ENCODE peak calls at places on chromosomes 1 and 21, in eight cellular contexts. One of them, this sample, is unnamed. For H3K9me3, the result is how much of the 10 kb centered on the place peaks cover.

GRCh38 chr1:147389532-147390184 is 147.2 kb downstream of the CHD1L start:
- DNase-seq in hepatocyte: peak
- DNase-seq in pancreas: no peak
- DNase-seq in A549: peak
- DNase-seq in uterus: no peak
- DNase-seq in psoas muscle: no peak
- DNase-seq in astrocyte: peak
- DNase-seq in left lung: no peak
- DNase-seq in this sample: no peak

GRCh38 chr1:47593598-47594285 is 155.9 kb downstream of the FOXD2 start:
- DNase-seq in left lung: no peak
- DNase-seq in pancreas: no peak
- DNase-seq in astrocyte: no peak
- DNase-seq in hepatocyte: no peak
- DNase-seq in psoas muscle: no peak
- DNase-seq in A549: no peak
- DNase-seq in uterus: no peak
- DNase-seq in this sample: no peak

GRCh38 chr21:46003575-46004007 is 22.0 kb downstream of the COL6A1 start:
- DNase-seq in astrocyte: no peak
- DNase-seq in pancreas: peak
- DNase-seq in uterus: no peak
- DNase-seq in left lung: no peak
- DNase-seq in A549: no peak
- DNase-seq in psoas muscle: no peak
- DNase-seq in hepatocyte: no peak
- DNase-seq in this sample: peak

GRCh38 chr1:68808351-68808750 is 311.5 kb upstream of the DEPDC1 start:
- DNase-seq in pancreas: no peak
- DNase-seq in uterus: no peak
- DNase-seq in astrocyte: peak
- DNase-seq in hepatocyte: peak
- DNase-seq in A549: no peak
- DNase-seq in left lung: no peak
- DNase-seq in psoas muscle: no peak
- DNase-seq in this sample: no peak

GRCh38 chr1:223712184-223712855 is at the start of gene CAPN2:
- DNase-seq in psoas muscle: peak
- DNase-seq in A549: peak
- DNase-seq in hepatocyte: peak
- DNase-seq in astrocyte: peak
- DNase-seq in uterus: peak
- DNase-seq in pancreas: peak
- DNase-seq in left lung: peak
- DNase-seq in this sample: peak

GRCh38 chr1:93004566-93005251 is 43.4 kb upstream of the DIPK1A start:
- DNase-seq in hepatocyte: no peak
- DNase-seq in psoas muscle: no peak
- DNase-seq in pancreas: no peak
- DNase-seq in left lung: no peak
- DNase-seq in A549: no peak
- DNase-seq in astrocyte: no peak
- DNase-seq in uterus: no peak
- DNase-seq in this sample: no peak

GRCh38 chr1:87592156-87592555 is 263.5 kb downstream of the LMO4 start:
- DNase-seq in hepatocyte: no peak
- DNase-seq in psoas muscle: no peak
- DNase-seq in astrocyte: no peak
- DNase-seq in uterus: no peak
- DNase-seq in pancreas: no peak
- DNase-seq in left lung: no peak
- DNase-seq in A549: no peak
- DNase-seq in this sample: no peak

GRCh38 chr1:117612517-117613248 is 6.8 kb downstream of the TENT5C start:
- DNase-seq in astrocyte: peak
- DNase-seq in uterus: peak
- DNase-seq in psoas muscle: no peak
- DNase-seq in hepatocyte: peak
- DNase-seq in left lung: no peak
- DNase-seq in pancreas: no peak
- DNase-seq in A549: peak
- DNase-seq in this sample: no peak

GRCh38 chr1:204112876-204113730 is 38.7 kb downstream of the ETNK2 start:
- DNase-seq in hepatocyte: no peak
- DNase-seq in left lung: no peak
- DNase-seq in pancreas: no peak
- DNase-seq in psoas muscle: no peak
- DNase-seq in uterus: no peak
- DNase-seq in A549: no peak
- DNase-seq in astrocyte: no peak
- DNase-seq in this sample: no peak

GRCh38 chr1:115262886-115263285 is 75.2 kb downstream of the NGF start:
- DNase-seq in left lung: no peak
- DNase-seq in uterus: no peak
- DNase-seq in pancreas: no peak
- DNase-seq in hepatocyte: no peak
- DNase-seq in astrocyte: peak
- DNase-seq in psoas muscle: no peak
- DNase-seq in A549: no peak
- DNase-seq in this sample: no peak

GRCh38 chr1:27070390-27071048 is 57.9 kb upstream of the TENT5B start:
- DNase-seq in A549: no peak
- DNase-seq in uterus: no peak
- DNase-seq in pancreas: peak
- DNase-seq in left lung: no peak
- DNase-seq in psoas muscle: no peak
- DNase-seq in astrocyte: no peak
- DNase-seq in hepatocyte: no peak
- DNase-seq in this sample: no peak

GRCh38 chr1:48979940-48980339 is 203.2 kb upstream of the BEND5 start:
- DNase-seq in left lung: no peak
- DNase-seq in psoas muscle: no peak
- DNase-seq in astrocyte: no peak
- DNase-seq in pancreas: no peak
- DNase-seq in uterus: no peak
- DNase-seq in hepatocyte: no peak
- DNase-seq in A549: no peak
- DNase-seq in this sample: no peak

GRCh38 chr1:184418955-184419733 is 32.3 kb downstream of the C1orf21 start:
- DNase-seq in psoas muscle: no peak
- DNase-seq in A549: no peak
- DNase-seq in left lung: no peak
- DNase-seq in astrocyte: no peak
- DNase-seq in hepatocyte: no peak
- DNase-seq in uterus: no peak
- DNase-seq in pancreas: no peak
- DNase-seq in this sample: no peak

GRCh38 chr1:167720965-167721616 is 691 bp upstream of the MPZL1 start:
- DNase-seq in left lung: peak
- DNase-seq in hepatocyte: peak
- DNase-seq in psoas muscle: no peak
- DNase-seq in A549: peak
- DNase-seq in astrocyte: peak
- DNase-seq in uterus: peak
- DNase-seq in pancreas: peak
- DNase-seq in this sample: peak

GRCh38 chr1:23278717-23279116 is 61.4 kb upstream of the HTR1D start:
- DNase-seq in pancreas: no peak
- DNase-seq in psoas muscle: no peak
- DNase-seq in left lung: no peak
- DNase-seq in uterus: no peak
- DNase-seq in hepatocyte: no peak
- DNase-seq in astrocyte: no peak
- DNase-seq in A549: no peak
- DNase-seq in this sample: no peak

GRCh38 chr1:203368624-203369451 is 17.9 kb upstream of the FMOD start:
- DNase-seq in left lung: peak
- DNase-seq in A549: peak
- DNase-seq in uterus: peak
- DNase-seq in psoas muscle: peak
- DNase-seq in astrocyte: no peak
- DNase-seq in hepatocyte: peak
- DNase-seq in pancreas: no peak
- DNase-seq in this sample: peak

GRCh38 chr1:198680174-198680871 is 41.5 kb downstream of the PTPRC start:
- DNase-seq in hepatocyte: no peak
- DNase-seq in psoas muscle: no peak
- DNase-seq in left lung: no peak
- DNase-seq in uterus: no peak
- DNase-seq in astrocyte: no peak
- DNase-seq in pancreas: no peak
- DNase-seq in A549: no peak
- DNase-seq in this sample: no peak

GRCh38 chr21:33820371-33820770 is 95.2 kb downstream of the ATP5PO start:
- DNase-seq in left lung: no peak
- DNase-seq in astrocyte: no peak
- DNase-seq in hepatocyte: no peak
- DNase-seq in pancreas: no peak
- DNase-seq in A549: no peak
- DNase-seq in psoas muscle: no peak
- DNase-seq in uterus: no peak
- DNase-seq in this sample: no peak
- H3K27ac ChIP-seq in left lung: no peak
- H3K27ac ChIP-seq in astrocyte: no peak
- H3K27ac ChIP-seq in hepatocyte: no peak
- H3K27ac ChIP-seq in pancreas: no peak
- H3K27ac ChIP-seq in A549: no peak
- H3K27ac ChIP-seq in psoas muscle: no peak
- H3K27ac ChIP-seq in uterus: no peak
- H3K27ac ChIP-seq in this sample: no peak

GRCh38 chr1:239317948-239318347 is 68.4 kb upstream of the CHRM3 start:
- DNase-seq in hepatocyte: no peak
- DNase-seq in pancreas: no peak
- DNase-seq in astrocyte: no peak
- DNase-seq in psoas muscle: no peak
- DNase-seq in A549: no peak
- DNase-seq in left lung: no peak
- DNase-seq in uterus: no peak
- DNase-seq in this sample: no peak
- H3K9me3 ChIP-seq in hepatocyte: under half
- H3K9me3 ChIP-seq in pancreas: under half
- H3K9me3 ChIP-seq in astrocyte: under half
- H3K9me3 ChIP-seq in psoas muscle: under half
- H3K9me3 ChIP-seq in A549: under half
- H3K9me3 ChIP-seq in left lung: under half
- H3K9me3 ChIP-seq in uterus: under half
- H3K9me3 ChIP-seq in this sample: under half

DNA sequence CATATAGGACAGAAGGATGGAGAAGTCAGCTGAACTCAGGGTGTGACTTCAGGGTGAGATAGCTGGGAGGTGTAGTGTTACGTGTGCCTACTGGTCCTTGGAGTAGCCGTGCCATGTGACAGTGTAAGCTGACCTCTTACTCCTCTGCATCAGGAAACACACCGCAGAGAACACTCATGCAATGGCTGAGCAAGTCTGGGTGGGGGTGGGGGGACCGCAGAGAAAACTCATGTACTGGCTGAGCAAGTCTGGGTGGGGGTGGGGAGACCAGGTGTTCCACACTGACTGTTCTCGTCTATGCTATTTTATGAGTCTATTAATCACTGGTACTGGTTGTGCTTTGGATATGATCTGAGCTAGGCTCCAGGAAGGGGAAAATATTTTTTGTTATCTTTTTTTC is 233.1 kb downstream of the PAPPA2 start:
- DNase-seq in hepatocyte: peak
- DNase-seq in A549: no peak
- DNase-seq in pancreas: no peak
- DNase-seq in astrocyte: peak
- DNase-seq in psoas muscle: peak
- DNase-seq in left lung: peak
- DNase-seq in uterus: no peak
- DNase-seq in this sample: peak
- H3K27ac ChIP-seq in hepatocyte: no peak
- H3K27ac ChIP-seq in A549: no peak
- H3K27ac ChIP-seq in pancreas: no peak
- H3K27ac ChIP-seq in astrocyte: no peak
- H3K27ac ChIP-seq in psoas muscle: peak
- H3K27ac ChIP-seq in left lung: no peak
- H3K27ac ChIP-seq in uterus: no peak
- H3K27ac ChIP-seq in this sample: no peak

GRCh38 chr1:4056422-4056821 is 156.3 kb upstream of the C1orf174 start:
- DNase-seq in uterus: no peak
- DNase-seq in pancreas: no peak
- DNase-seq in A549: no peak
- DNase-seq in left lung: no peak
- DNase-seq in hepatocyte: no peak
- DNase-seq in psoas muscle: no peak
- DNase-seq in astrocyte: no peak
- DNase-seq in this sample: no peak
- H3K9me3 ChIP-seq in uterus: under half
- H3K9me3 ChIP-seq in pancreas: under half
- H3K9me3 ChIP-seq in A549: under half
- H3K9me3 ChIP-seq in left lung: under half
- H3K9me3 ChIP-seq in hepatocyte: under half
- H3K9me3 ChIP-seq in psoas muscle: under half
- H3K9me3 ChIP-seq in astrocyte: under half
- H3K9me3 ChIP-seq in this sample: under half

GRCh38 chr1:21351898-21352297 is 61.6 kb upstream of the ECE1 start:
- DNase-seq in uterus: no peak
- DNase-seq in pancreas: no peak
- DNase-seq in left lung: no peak
- DNase-seq in astrocyte: no peak
- DNase-seq in psoas muscle: no peak
- DNase-seq in hepatocyte: no peak
- DNase-seq in A549: no peak
- DNase-seq in this sample: no peak
- H3K27ac ChIP-seq in uterus: no peak
- H3K27ac ChIP-seq in pancreas: no peak
- H3K27ac ChIP-seq in left lung: no peak
- H3K27ac ChIP-seq in astrocyte: no peak
- H3K27ac ChIP-seq in psoas muscle: no peak
- H3K27ac ChIP-seq in hepatocyte: no peak
- H3K27ac ChIP-seq in A549: no peak
- H3K27ac ChIP-seq in this sample: no peak

DNA sequence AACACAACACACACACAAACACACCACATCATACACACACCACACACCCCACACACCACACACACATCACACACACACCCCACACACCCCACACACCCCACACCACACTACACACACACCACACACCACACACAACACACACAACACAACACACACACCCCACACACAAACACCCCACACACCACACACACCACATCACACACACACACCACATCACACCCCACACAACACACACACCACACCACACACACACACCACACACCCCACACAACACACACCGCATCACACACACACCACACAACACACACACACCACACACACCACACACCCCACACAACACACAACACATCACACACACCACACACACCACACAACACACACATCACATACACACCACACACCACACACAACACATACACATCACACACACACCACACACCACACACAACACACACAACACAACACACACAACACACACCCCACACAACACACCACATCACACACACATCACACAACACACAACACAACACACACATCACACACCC is 2.5 kb downstream of the LYPD8 start:
- DNase-seq in left lung: no peak
- DNase-seq in uterus: no peak
- DNase-seq in astrocyte: no peak
- DNase-seq in hepatocyte: no peak
- DNase-seq in pancreas: no peak
- DNase-seq in psoas muscle: no peak
- DNase-seq in A549: no peak
- DNase-seq in this sample: no peak
- H3K9me3 ChIP-seq in left lung: under half
- H3K9me3 ChIP-seq in uterus: under half
- H3K9me3 ChIP-seq in astrocyte: under half
- H3K9me3 ChIP-seq in hepatocyte: under half
- H3K9me3 ChIP-seq in pancreas: under half
- H3K9me3 ChIP-seq in psoas muscle: under half
- H3K9me3 ChIP-seq in A549: under half
- H3K9me3 ChIP-seq in this sample: under half